ENCODE peak calls at places on chromosomes 4 and X, in five cellular contexts. S is suprapubic skin, B is K562, H is transverse colon, R is spleen. V is an unnamed sample.

GRCh38 chrX:261167-261857 is 19.9 kb upstream of the PLCXD1 start:
- DNase-seq in S (no peak), B (peak), H (no peak), R (peak), V (peak)

GRCh38 chrX:51568586-51568985 is 50.1 kb downstream of the CENPVL3 start:
- DNase-seq in S (no peak), B (no peak), H (no peak), R (no peak), V (no peak)

GRCh38 chr4:182920676-182921075 is 3.5 kb upstream of the DCTD start:
- DNase-seq in S (no peak), B (no peak), H (no peak), R (no peak), V (no peak)

GRCh38 chrX:10619311-10620015 is 922 bp downstream of the MID1 start:
- DNase-seq in S (no peak), B (no peak), H (no peak), R (no peak), V (no peak)

GRCh38 chr4:163482197-163482596 is 8.6 kb upstream of the TKTL2 start:
- DNase-seq in S (no peak), B (no peak), H (no peak), R (no peak), V (no peak)

GRCh38 chr4:41661447-41662076 is 87.0 kb downstream of the PHOX2B start:
- DNase-seq in S (no peak), B (peak), H (peak), R (no peak), V (no peak)

GRCh38 chrX:121161501-121161933 is 114.1 kb downstream of the GLUD2 start:
- DNase-seq in S (no peak), B (peak), H (no peak), R (no peak), V (no peak)

GRCh38 chr4:125728568-125728967 is 413.8 kb downstream of the FAT4 start:
- DNase-seq in S (no peak), B (no peak), H (no peak), R (no peak), V (no peak)

GRCh38 chr4:98570160-98570797 is 88.1 kb downstream of the TSPAN5 start:
- DNase-seq in S (no peak), B (no peak), H (no peak), R (no peak), V (no peak)

GRCh38 chrX:130974323-130974722 is 71.3 kb upstream of the ENOX2 start:
- DNase-seq in S (no peak), B (no peak), H (no peak), R (no peak), V (no peak)

GRCh38 chrX:129693343-129693742 is 38.6 kb upstream of the APLN start:
- DNase-seq in S (no peak), B (no peak), H (no peak), R (no peak), V (no peak)

GRCh38 chr4:165677081-165677480 is 196.0 kb upstream of the TLL1 start:
- DNase-seq in S (no peak), B (no peak), H (no peak), R (no peak), V (no peak)

GRCh38 chrX:112946227-112946626 is 105.6 kb upstream of the AMOT start:
- DNase-seq in S (no peak), B (no peak), H (no peak), R (no peak), V (no peak)

GRCh38 chrX:105821471-105822081 is 763 bp upstream of the NRK start:
- DNase-seq in S (no peak), B (no peak), H (peak), R (peak), V (peak)

GRCh38 chr4:39802005-39802404 is 104.1 kb downstream of the UBE2K start:
- DNase-seq in S (no peak), B (no peak), H (no peak), R (no peak), V (no peak)

GRCh38 chr4:142567199-142567598 is 278.9 kb downstream of the INPP4B start:
- DNase-seq in S (no peak), B (no peak), H (peak), R (peak), V (no peak)

GRCh38 chr4:110634320-110635154 is 11.7 kb upstream of the PITX2 start:
- DNase-seq in S (no peak), B (no peak), H (no peak), R (no peak), V (no peak)

GRCh38 chr4:184898793-184899192 is 73.0 kb upstream of the ACSL1 start:
- DNase-seq in S (no peak), B (no peak), H (no peak), R (no peak), V (no peak)

GRCh38 chr4:25966171-25966570 is 52.2 kb downstream of the SMIM20 start:
- DNase-seq in S (no peak), B (no peak), H (no peak), R (no peak), V (no peak)

GRCh38 chr4:187184513-187184912 is 460.9 kb upstream of the FAT1 start:
- DNase-seq in S (no peak), B (no peak), H (peak), R (no peak), V (no peak)

GRCh38 chrX:18886005-18886343 is 97.9 kb downstream of the PHKA2 start:
- DNase-seq in S (no peak), B (no peak), H (no peak), R (peak), V (no peak)

GRCh38 chr4:87014284-87014782 is 79.5 kb downstream of the AFF1 start:
- DNase-seq in S (no peak), B (no peak), H (no peak), R (no peak), V (no peak)

GRCh38 chrX:44330227-44330626 is 13.2 kb downstream of the EFHC2 start:
- DNase-seq in S (no peak), B (no peak), H (no peak), R (no peak), V (no peak)

GRCh38 chr4:102447413-102447812 is 53.7 kb upstream of the NFKB1 start:
- DNase-seq in S (no peak), B (no peak), H (no peak), R (no peak), V (no peak)

GRCh38 chr4:8817813-8818062 is 53.9 kb downstream of the HMX1 start:
- DNase-seq in S (no peak), B (no peak), H (no peak), R (peak), V (peak)

DNA sequence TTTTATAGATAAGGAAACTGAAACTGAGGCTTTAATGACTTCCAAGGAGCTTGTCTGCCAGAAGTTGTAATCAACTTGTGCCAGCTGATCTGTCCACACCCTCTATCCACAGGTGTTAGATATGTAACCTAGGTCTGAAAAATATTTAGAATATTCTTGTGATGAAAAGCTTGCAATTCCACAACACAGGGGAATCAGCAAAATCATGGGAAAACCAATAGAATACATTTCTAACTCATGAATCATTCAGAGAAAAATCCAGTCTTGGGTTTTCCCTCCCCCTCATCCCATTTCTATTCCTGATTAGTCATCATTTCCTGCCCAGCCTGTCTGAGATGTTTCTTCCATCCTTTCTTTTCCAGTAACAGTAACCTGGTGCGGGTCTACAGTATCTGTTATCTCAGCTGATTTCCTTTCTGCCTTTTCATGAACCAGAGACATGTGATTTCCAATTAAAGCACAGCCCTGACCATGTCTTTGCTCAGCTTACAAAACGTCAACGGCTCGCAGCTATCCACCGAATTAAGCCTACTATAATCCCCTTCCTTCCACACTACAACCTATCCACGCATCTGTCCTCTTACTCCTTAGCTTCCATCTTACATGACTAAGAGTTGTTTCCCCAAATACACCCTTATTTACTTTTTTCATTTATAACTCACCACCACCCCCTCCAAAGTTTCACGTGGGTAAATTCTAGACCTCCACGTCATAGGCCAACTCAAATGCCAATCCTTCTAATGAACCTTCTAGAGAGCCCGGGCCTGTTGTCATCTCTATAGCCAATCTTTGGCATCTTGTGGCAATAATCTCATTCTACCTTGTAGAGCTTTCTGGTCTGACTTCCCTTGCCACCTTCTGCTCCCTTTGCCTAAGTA is 951 bp upstream of the NOCT start:
- DNase-seq in S (no peak), B (peak), H (no peak), R (no peak), V (peak)
- H3K27ac ChIP-seq in S (peak), B (peak), H (peak), R (peak), V (peak)

DNA sequence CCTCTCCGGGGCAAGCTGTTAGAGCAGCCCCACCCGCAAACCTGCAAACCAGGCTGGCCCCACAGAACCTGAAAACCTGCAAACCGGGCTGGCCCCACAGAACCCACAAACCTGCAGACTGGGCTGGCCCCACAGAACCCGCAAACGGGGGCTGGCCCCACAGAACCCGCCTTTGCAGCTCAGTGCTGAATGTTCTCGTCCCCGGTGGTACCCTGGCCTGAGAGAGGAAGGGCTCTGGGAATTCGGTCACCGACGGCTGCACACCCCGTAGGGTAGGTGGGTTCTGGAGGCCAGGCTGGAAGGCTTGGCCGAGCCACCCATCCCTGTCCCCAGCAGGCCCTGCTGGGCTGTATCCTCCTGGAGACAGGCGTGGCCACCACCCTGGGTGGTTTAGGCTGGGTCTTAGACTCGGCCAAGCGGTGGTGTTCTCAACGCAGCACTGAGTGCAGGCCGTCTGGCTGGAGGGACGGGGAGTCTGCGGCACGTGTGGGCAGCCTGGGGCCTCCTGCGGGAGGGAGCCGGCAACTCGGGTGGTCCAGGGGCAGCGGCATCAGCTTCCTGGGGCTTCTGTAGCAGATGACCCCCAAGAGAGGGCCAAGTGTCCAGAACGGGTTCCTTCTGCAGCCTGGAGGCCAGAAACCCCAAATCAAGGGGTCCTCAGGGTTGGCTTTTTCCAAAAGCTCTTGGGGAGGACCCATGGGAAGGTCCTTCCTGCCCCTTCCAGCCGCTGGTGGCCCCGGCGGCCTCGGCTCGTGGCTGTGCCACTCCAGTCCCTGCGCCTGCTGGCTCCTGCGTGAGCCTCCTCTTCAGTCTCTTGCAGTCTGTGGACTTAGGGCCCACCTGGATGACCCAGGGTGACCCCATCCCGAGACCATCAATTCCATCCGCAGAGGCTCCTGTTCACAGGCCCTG is 15.6 kb downstream of the DOK7 start:
- DNase-seq in S (no peak), B (no peak), H (no peak), R (no peak), V (no peak)
- TF ChIP-seq POLR2A in S (no peak), B (no peak), H (no peak), R (no peak), V (no peak)

DNA sequence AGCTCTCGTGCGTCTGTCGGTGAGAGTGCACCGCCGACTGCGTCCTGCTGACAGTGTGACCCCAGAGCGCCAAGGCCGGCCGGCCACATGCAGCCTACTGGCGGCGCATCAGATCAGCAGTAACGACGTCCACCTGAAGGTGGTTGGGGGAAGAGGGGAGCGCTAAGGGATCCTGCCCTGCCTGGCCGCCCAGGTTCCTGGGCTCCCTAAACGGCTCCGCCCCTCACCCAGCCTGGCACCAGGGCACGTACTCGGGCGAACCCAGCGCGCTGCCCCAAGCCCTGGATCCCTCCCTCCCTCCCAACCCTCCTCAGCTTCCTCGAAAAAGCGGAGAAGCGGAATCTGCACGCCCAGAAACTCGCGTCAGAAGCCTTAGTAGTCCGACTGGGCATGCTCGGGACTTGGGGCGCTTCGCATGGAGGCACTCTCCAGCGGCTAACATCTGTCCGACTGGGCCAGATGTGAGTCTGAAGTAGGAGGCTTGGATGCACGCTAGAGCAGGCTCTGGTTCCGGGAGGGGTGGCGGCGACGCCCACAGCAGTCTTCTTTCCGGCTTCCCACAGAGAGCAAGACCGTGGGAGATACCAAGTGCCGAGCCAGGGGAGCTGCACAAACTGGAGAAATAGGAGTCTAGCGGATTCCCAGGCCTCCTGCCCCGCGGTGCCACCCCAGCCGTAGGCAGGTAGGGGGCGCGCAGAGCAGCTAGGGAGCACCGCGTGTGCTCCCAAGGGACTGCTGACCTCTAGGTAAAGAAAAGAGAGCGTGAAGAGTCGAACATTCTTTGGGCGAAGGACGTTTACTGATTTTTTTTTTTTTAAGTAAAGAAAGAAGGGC is 114.4 kb upstream of the TEX13C start:
- DNase-seq in S (peak), B (peak), H (peak), R (peak), V (peak)
- TF ChIP-seq POLR2AphosphoS5 in S (no peak), B (no peak), H (no peak), R (peak), V (peak)

GRCh38 chr4:94442251-94442650 is 9.5 kb upstream of the PDLIM5 start:
- DNase-seq in S (no peak), B (no peak), H (no peak), R (no peak), V (no peak)
- H3K27ac ChIP-seq in S (no peak), B (no peak), H (no peak), R (no peak), V (no peak)